ENCODE peak calls at places on chromosomes 4 and X, in eight cellular contexts. E is A673; Y is CD4-positive, CD25-positive, alpha-beta regulatory T cell; V is suprapubic skin; T is A549; W is aorta; G is ascending aorta; A is OCI-LY7. J is an unnamed sample.

GRCh38 chr4:4249876-4250275 is 1.9 kb upstream of the TMEM128 start:
- DNase-seq in G (no peak), E (no peak), A (no peak), Y (no peak), T (no peak), W (no peak), V (no peak), J (no peak)

GRCh38 chr4:110515676-110516075 is 39.7 kb downstream of the ENPEP start:
- DNase-seq in T (no peak), Y (no peak), V (no peak), A (peak), G (no peak), W (no peak), E (peak), J (no peak)

GRCh38 chr4:39044947-39045734 is 12.9 kb upstream of the TMEM156 start:
- DNase-seq in A (peak), G (no peak), T (no peak), W (no peak), V (no peak), Y (peak), E (no peak), J (peak)

GRCh38 chrX:139213241-139213709 is 317.3 kb upstream of the F9 start:
- DNase-seq in V (no peak), T (no peak), W (no peak), Y (no peak), G (no peak), E (peak), A (no peak), J (no peak)

GRCh38 chr4:156293657-156294297 is 340.1 kb upstream of the CTSO start:
- DNase-seq in W (no peak), A (no peak), V (no peak), Y (no peak), E (peak), T (no peak), G (no peak), J (peak)

GRCh38 chr4:119661231-119661630 is 32.6 kb upstream of the PDE5A start:
- DNase-seq in E (no peak), Y (no peak), W (no peak), A (no peak), G (no peak), V (no peak), T (no peak), J (no peak)

GRCh38 chr4:9820343-9820742 is 38.9 kb downstream of the DRD5 start:
- DNase-seq in T (no peak), E (no peak), A (no peak), W (no peak), V (no peak), Y (no peak), G (no peak), J (no peak)

GRCh38 chr4:8419222-8420041 is 21.1 kb downstream of the ACOX3 start:
- DNase-seq in W (no peak), Y (peak), V (no peak), A (no peak), G (no peak), T (no peak), E (no peak), J (no peak)

GRCh38 chrX:49029876-49030275 is 13.3 kb downstream of the TFE3 start:
- DNase-seq in E (no peak), A (no peak), G (no peak), W (no peak), Y (no peak), V (no peak), T (no peak), J (peak)

GRCh38 chrX:7586126-7586525 is 256.8 kb upstream of the VCX start:
- DNase-seq in E (peak), V (no peak), T (no peak), G (no peak), Y (no peak), W (no peak), A (peak), J (peak)

GRCh38 chr4:24235609-24236008 is 345.8 kb upstream of the PPARGC1A start:
- DNase-seq in V (no peak), E (no peak), Y (no peak), A (no peak), T (no peak), W (no peak), G (no peak), J (no peak)

GRCh38 chr4:70425306-70425705 is 27.6 kb downstream of the OPRPN start:
- DNase-seq in G (no peak), E (peak), V (no peak), Y (no peak), W (no peak), A (no peak), T (no peak), J (no peak)

GRCh38 chr4:14079601-14080000 is 452.1 kb upstream of the BOD1L1 start:
- DNase-seq in A (no peak), Y (no peak), W (no peak), T (no peak), E (no peak), G (no peak), V (no peak), J (no peak)

GRCh38 chr4:143728171-143728570 is 27.7 kb upstream of the FREM3 start:
- DNase-seq in T (no peak), Y (no peak), V (no peak), A (no peak), E (no peak), G (no peak), W (no peak), J (no peak)

GRCh38 chr4:40475609-40476008 is 140.5 kb downstream of the CHRNA9 start:
- DNase-seq in T (peak), E (no peak), V (no peak), A (no peak), Y (no peak), W (no peak), G (no peak), J (no peak)

GRCh38 chr4:52813546-52813945 is 48.6 kb upstream of the RASL11B start:
- DNase-seq in G (no peak), V (no peak), W (no peak), T (no peak), E (no peak), Y (no peak), A (no peak), J (no peak)
- H3K27ac ChIP-seq in G (no peak), V (no peak), W (no peak), T (no peak), E (no peak), Y (no peak), A (no peak), J (no peak)

GRCh38 chr4:56681849-56682175 is 716 bp upstream of the HOPX start:
- DNase-seq in A (no peak), E (no peak), G (no peak), T (no peak), Y (no peak), W (no peak), V (no peak), J (no peak)
- H3K27ac ChIP-seq in A (no peak), E (no peak), G (no peak), T (no peak), Y (no peak), W (no peak), V (peak), J (no peak)

GRCh38 chr4:123939621-123940020 is 543.0 kb downstream of the SPRY1 start:
- DNase-seq in V (no peak), E (peak), A (no peak), W (no peak), T (no peak), G (no peak), Y (no peak), J (peak)
- H3K27ac ChIP-seq in V (no peak), E (no peak), A (no peak), W (no peak), T (no peak), G (no peak), Y (no peak), J (no peak)

DNA sequence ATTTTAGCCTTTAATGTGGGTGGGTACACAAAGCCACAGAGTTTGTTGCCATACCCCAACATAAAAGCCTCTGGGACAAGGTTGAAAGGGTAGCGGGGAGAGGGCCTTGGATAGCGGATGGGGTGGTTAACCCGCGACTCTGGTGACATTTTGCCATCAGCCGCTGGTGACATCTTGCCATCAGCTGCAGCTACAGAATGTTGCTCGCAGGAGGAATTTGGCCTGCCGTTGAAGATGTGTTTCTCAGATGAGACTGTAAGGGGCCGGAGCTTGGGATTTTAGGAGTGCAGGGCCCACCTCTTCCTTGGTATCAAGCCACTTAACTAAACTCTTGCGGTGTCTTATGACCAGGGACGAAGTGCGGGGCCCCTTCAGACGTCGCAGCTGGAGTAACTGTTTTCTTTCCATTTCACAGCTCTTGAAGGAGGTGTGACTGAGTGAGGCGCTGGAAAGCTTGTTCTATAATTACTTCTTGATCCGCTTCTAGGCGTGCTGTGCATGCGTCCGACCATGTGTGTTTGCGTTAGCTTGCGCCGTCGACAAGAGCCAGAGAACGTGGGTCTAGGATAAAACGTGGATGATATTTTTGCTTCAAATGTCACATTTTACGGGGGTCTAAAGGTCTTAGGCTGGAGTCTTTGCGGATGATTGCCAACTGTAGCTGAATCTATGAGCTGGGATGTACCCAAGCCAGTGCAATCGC is 795 bp upstream of the RASL11B start:
- DNase-seq in E (no peak), V (no peak), W (no peak), G (no peak), A (no peak), Y (peak), T (no peak), J (no peak)
- H3K27ac ChIP-seq in E (no peak), V (peak), W (no peak), G (peak), A (no peak), Y (no peak), T (no peak), J (peak)

DNA sequence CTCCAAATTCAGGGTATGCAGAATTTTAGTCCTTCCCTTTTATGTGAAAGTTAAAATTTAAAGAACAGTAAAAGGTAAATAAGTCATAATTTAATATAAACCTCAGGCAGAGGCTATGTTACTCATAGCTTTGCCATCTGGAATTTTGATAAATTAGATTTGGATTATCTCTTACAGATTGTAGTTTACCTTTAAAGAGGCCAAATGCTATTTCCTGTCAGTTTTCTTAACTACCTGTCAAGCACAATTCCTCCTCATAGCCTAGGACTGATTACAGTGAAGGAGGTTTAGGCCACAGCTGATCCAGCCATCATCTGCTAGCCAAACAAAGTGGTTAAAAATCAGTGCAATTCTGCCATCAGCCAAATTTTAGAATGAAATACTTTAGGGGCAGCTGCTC is 128.1 kb downstream of the MFAP3L start:
- DNase-seq in A (no peak), V (no peak), G (no peak), Y (no peak), T (no peak), E (no peak), W (no peak), J (no peak)
- H3K27ac ChIP-seq in A (no peak), V (no peak), G (no peak), Y (no peak), T (no peak), E (no peak), W (no peak), J (no peak)

GRCh38 chrX:15416133-15416993 is 32.1 kb upstream of the VEGFD start:
- DNase-seq in T (no peak), V (no peak), G (no peak), A (no peak), E (no peak), W (no peak), Y (no peak), J (no peak)

GRCh38 chrX:15413101-15413500 is 28.9 kb upstream of the VEGFD start:
- DNase-seq in G (no peak), W (no peak), E (no peak), A (no peak), Y (no peak), T (no peak), V (no peak), J (no peak)

GRCh38 chrX:15405846-15406245 is 21.6 kb upstream of the VEGFD start:
- DNase-seq in V (no peak), E (no peak), G (no peak), W (no peak), T (no peak), Y (no peak), A (no peak), J (no peak)

GRCh38 chrX:15404712-15405111 is 20.5 kb upstream of the VEGFD start:
- DNase-seq in Y (no peak), T (no peak), G (no peak), W (no peak), E (peak), A (no peak), V (peak), J (no peak)

GRCh38 chrX:15410430-15410829 is 26.2 kb upstream of the VEGFD start:
- DNase-seq in V (no peak), G (no peak), Y (no peak), A (no peak), E (no peak), W (no peak), T (no peak), J (no peak)
- H3K27ac ChIP-seq in V (no peak), G (no peak), Y (no peak), A (no peak), E (no peak), W (no peak), T (no peak), J (no peak)

J was measured in RWPE1.